ENCODE peak calls at places on chromosomes 6 and 20, in six cellular contexts. One of them, this sample, is unnamed.

GRCh38 chr6:41638801-41639555 is 710 bp downstream of the MDFI start:
- DNase-seq in AG20443: no peak
- DNase-seq in GM10248: no peak
- DNase-seq in M059J: no peak
- DNase-seq in mesothelial cell of epicardium: no peak
- DNase-seq in cerebellum: no peak
- DNase-seq in this sample: no peak

GRCh38 chr6:120514544-120514943 is 819.7 kb downstream of the TBC1D32 start:
- DNase-seq in AG20443: no peak
- DNase-seq in GM10248: no peak
- DNase-seq in M059J: no peak
- DNase-seq in mesothelial cell of epicardium: no peak
- DNase-seq in cerebellum: no peak
- DNase-seq in this sample: no peak

GRCh38 chr6:79438015-79438414 is 99.2 kb downstream of the LCA5 start:
- DNase-seq in AG20443: peak
- DNase-seq in GM10248: no peak
- DNase-seq in M059J: no peak
- DNase-seq in mesothelial cell of epicardium: no peak
- DNase-seq in cerebellum: no peak
- DNase-seq in this sample: no peak

GRCh38 chr20:24913076-24913628 is 35.9 kb upstream of the CST7 start:
- DNase-seq in AG20443: no peak
- DNase-seq in GM10248: no peak
- DNase-seq in M059J: no peak
- DNase-seq in mesothelial cell of epicardium: no peak
- DNase-seq in cerebellum: no peak
- DNase-seq in this sample: no peak

GRCh38 chr6:11538049-11538798 is 675 bp downstream of the TMEM170B start:
- DNase-seq in AG20443: peak
- DNase-seq in GM10248: peak
- DNase-seq in M059J: peak
- DNase-seq in mesothelial cell of epicardium: peak
- DNase-seq in cerebellum: peak
- DNase-seq in this sample: peak

GRCh38 chr6:30725713-30726505 is 5.8 kb downstream of the TUBB start:
- DNase-seq in AG20443: peak
- DNase-seq in GM10248: no peak
- DNase-seq in M059J: peak
- DNase-seq in mesothelial cell of epicardium: no peak
- DNase-seq in cerebellum: no peak
- DNase-seq in this sample: no peak

GRCh38 chr6:99282479-99283062 is 66.9 kb downstream of the FAXC start:
- DNase-seq in AG20443: peak
- DNase-seq in GM10248: no peak
- DNase-seq in M059J: peak
- DNase-seq in mesothelial cell of epicardium: no peak
- DNase-seq in cerebellum: peak
- DNase-seq in this sample: no peak

GRCh38 chr6:129843573-129843972 is 17.5 kb downstream of the TMEM244 start:
- DNase-seq in AG20443: no peak
- DNase-seq in GM10248: no peak
- DNase-seq in M059J: peak
- DNase-seq in mesothelial cell of epicardium: no peak
- DNase-seq in cerebellum: no peak
- DNase-seq in this sample: no peak

GRCh38 chr6:33807606-33808005 is 3.8 kb upstream of the MLN start:
- DNase-seq in AG20443: no peak
- DNase-seq in GM10248: no peak
- DNase-seq in M059J: no peak
- DNase-seq in mesothelial cell of epicardium: no peak
- DNase-seq in cerebellum: no peak
- DNase-seq in this sample: no peak

GRCh38 chr6:119283214-119283613 is 66.3 kb downstream of the MAN1A1 start:
- DNase-seq in AG20443: no peak
- DNase-seq in GM10248: no peak
- DNase-seq in M059J: no peak
- DNase-seq in mesothelial cell of epicardium: no peak
- DNase-seq in cerebellum: no peak
- DNase-seq in this sample: no peak

GRCh38 chr6:35474978-35475570 is 6.9 kb downstream of the RPL10A start:
- DNase-seq in AG20443: no peak
- DNase-seq in GM10248: no peak
- DNase-seq in M059J: no peak
- DNase-seq in mesothelial cell of epicardium: no peak
- DNase-seq in cerebellum: no peak
- DNase-seq in this sample: no peak

GRCh38 chr20:19009071-19009688 is 195.6 kb downstream of the SCP2D1 start:
- DNase-seq in AG20443: no peak
- DNase-seq in GM10248: no peak
- DNase-seq in M059J: no peak
- DNase-seq in mesothelial cell of epicardium: no peak
- DNase-seq in cerebellum: no peak
- DNase-seq in this sample: no peak

GRCh38 chr6:72622094-72622540 is 253 bp downstream of the KCNQ5 start:
- DNase-seq in AG20443: peak
- DNase-seq in GM10248: peak
- DNase-seq in M059J: peak
- DNase-seq in mesothelial cell of epicardium: peak
- DNase-seq in cerebellum: no peak
- DNase-seq in this sample: peak

GRCh38 chr20:33896509-33896908 is 85.4 kb downstream of the CHMP4B start:
- DNase-seq in AG20443: peak
- DNase-seq in GM10248: no peak
- DNase-seq in M059J: peak
- DNase-seq in mesothelial cell of epicardium: no peak
- DNase-seq in cerebellum: no peak
- DNase-seq in this sample: no peak

GRCh38 chr20:8527998-8528397 is 395.9 kb downstream of the PLCB1 start:
- DNase-seq in AG20443: no peak
- DNase-seq in GM10248: no peak
- DNase-seq in M059J: peak
- DNase-seq in mesothelial cell of epicardium: no peak
- DNase-seq in cerebellum: no peak
- DNase-seq in this sample: no peak

GRCh38 chr6:141452354-141452686 is 680.4 kb upstream of the GJE1 start:
- DNase-seq in AG20443: no peak
- DNase-seq in GM10248: no peak
- DNase-seq in M059J: no peak
- DNase-seq in mesothelial cell of epicardium: no peak
- DNase-seq in cerebellum: no peak
- DNase-seq in this sample: no peak

GRCh38 chr6:91485047-91485446 is 898.2 kb upstream of the MAP3K7 start:
- DNase-seq in AG20443: no peak
- DNase-seq in GM10248: no peak
- DNase-seq in M059J: no peak
- DNase-seq in mesothelial cell of epicardium: no peak
- DNase-seq in cerebellum: no peak
- DNase-seq in this sample: no peak

GRCh38 chr20:6806291-6806690 is 38.8 kb downstream of the BMP2 start:
- DNase-seq in AG20443: no peak
- DNase-seq in GM10248: no peak
- DNase-seq in M059J: no peak
- DNase-seq in mesothelial cell of epicardium: no peak
- DNase-seq in cerebellum: no peak
- DNase-seq in this sample: no peak

GRCh38 chr6:32068867-32069266 is 30.7 kb downstream of the CYP21A2 start:
- DNase-seq in AG20443: no peak
- DNase-seq in GM10248: no peak
- DNase-seq in M059J: no peak
- DNase-seq in mesothelial cell of epicardium: no peak
- DNase-seq in cerebellum: no peak
- DNase-seq in this sample: no peak

GRCh38 chr6:85628353-85628752 is 14.3 kb downstream of the SYNCRIP start:
- DNase-seq in AG20443: no peak
- DNase-seq in GM10248: no peak
- DNase-seq in M059J: no peak
- DNase-seq in mesothelial cell of epicardium: no peak
- DNase-seq in cerebellum: no peak
- DNase-seq in this sample: no peak

GRCh38 chr6:47057830-47058540 is 15.9 kb upstream of the ADGRF1 start:
- DNase-seq in AG20443: no peak
- DNase-seq in GM10248: no peak
- DNase-seq in M059J: peak
- DNase-seq in mesothelial cell of epicardium: no peak
- DNase-seq in cerebellum: no peak
- DNase-seq in this sample: no peak

GRCh38 chr6:105611606-105612005 is 208.7 kb upstream of the PREP start:
- DNase-seq in AG20443: no peak
- DNase-seq in GM10248: no peak
- DNase-seq in M059J: peak
- DNase-seq in mesothelial cell of epicardium: no peak
- DNase-seq in cerebellum: no peak
- DNase-seq in this sample: no peak

GRCh38 chr6:122789862-122790739 is 1.0 kb downstream of the SMPDL3A start:
- DNase-seq in AG20443: peak
- DNase-seq in GM10248: peak
- DNase-seq in M059J: peak
- DNase-seq in mesothelial cell of epicardium: no peak
- DNase-seq in cerebellum: peak
- DNase-seq in this sample: peak

GRCh38 chr6:31272856-31273626 is 1.1 kb upstream of the HLA-C start:
- DNase-seq in AG20443: no peak
- DNase-seq in GM10248: no peak
- DNase-seq in M059J: peak
- DNase-seq in mesothelial cell of epicardium: no peak
- DNase-seq in cerebellum: no peak
- DNase-seq in this sample: no peak

GRCh38 chr6:37083243-37084138 is 78.0 kb downstream of the FGD2 start:
- DNase-seq in AG20443: peak
- DNase-seq in GM10248: no peak
- DNase-seq in M059J: peak
- DNase-seq in mesothelial cell of epicardium: no peak
- DNase-seq in cerebellum: no peak
- DNase-seq in this sample: no peak

GRCh38 chr20:36604952-36605308 is 649 bp upstream of the RAB5IF start:
- DNase-seq in AG20443: no peak
- DNase-seq in GM10248: peak
- DNase-seq in M059J: no peak
- DNase-seq in mesothelial cell of epicardium: no peak
- DNase-seq in cerebellum: no peak
- DNase-seq in this sample: no peak

GRCh38 chr20:13200767-13201500 is 20.1 kb upstream of the ISM1 start:
- DNase-seq in AG20443: no peak
- DNase-seq in GM10248: no peak
- DNase-seq in M059J: no peak
- DNase-seq in mesothelial cell of epicardium: no peak
- DNase-seq in cerebellum: no peak
- DNase-seq in this sample: no peak

This sample was measured in 8988T.